ENCODE peak calls at places on chromosomes 5 and 9, in seven cellular contexts. One of them, this sample, is unnamed.

GRCh38 chr9:133118179-133118520 is 2.9 kb downstream of the RALGDS start:
- DNase-seq in esophagus squamous epithelium: no peak
- DNase-seq in skeletal muscle cell: no peak
- DNase-seq in ovary: no peak
- DNase-seq in left ventricle myocardium inferior: no peak
- DNase-seq in GM06990: no peak
- DNase-seq in pancreas: no peak
- DNase-seq in this sample: no peak

GRCh38 chr5:16160706-16161105 is 18.9 kb downstream of the MARCHF11 start:
- DNase-seq in esophagus squamous epithelium: no peak
- DNase-seq in skeletal muscle cell: peak; percentile 13
- DNase-seq in ovary: no peak
- DNase-seq in left ventricle myocardium inferior: no peak
- DNase-seq in GM06990: peak; percentile 7
- DNase-seq in pancreas: peak; percentile 30
- DNase-seq in this sample: no peak

GRCh38 chr5:142803428-142804111 is 33.4 kb downstream of the ARHGAP26 start:
- DNase-seq in esophagus squamous epithelium: peak; percentile 5
- DNase-seq in skeletal muscle cell: peak; percentile 52
- DNase-seq in ovary: no peak
- DNase-seq in left ventricle myocardium inferior: no peak
- DNase-seq in GM06990: no peak
- DNase-seq in pancreas: no peak
- DNase-seq in this sample: peak; percentile 46

GRCh38 chr5:83632874-83633273 is 87.8 kb downstream of the HAPLN1 start:
- DNase-seq in esophagus squamous epithelium: no peak
- DNase-seq in skeletal muscle cell: peak; percentile 62
- DNase-seq in ovary: no peak
- DNase-seq in left ventricle myocardium inferior: no peak
- DNase-seq in GM06990: no peak
- DNase-seq in pancreas: no peak
- DNase-seq in this sample: no peak

GRCh38 chr5:79886940-79887339 is 104.1 kb downstream of the MTX3 start:
- DNase-seq in esophagus squamous epithelium: no peak
- DNase-seq in skeletal muscle cell: no peak
- DNase-seq in ovary: no peak
- DNase-seq in left ventricle myocardium inferior: no peak
- DNase-seq in GM06990: no peak
- DNase-seq in pancreas: no peak
- DNase-seq in this sample: no peak

GRCh38 chr9:91644433-91644832 is 220.8 kb upstream of the NFIL3 start:
- DNase-seq in esophagus squamous epithelium: no peak
- DNase-seq in skeletal muscle cell: no peak
- DNase-seq in ovary: no peak
- DNase-seq in left ventricle myocardium inferior: no peak
- DNase-seq in GM06990: no peak
- DNase-seq in pancreas: no peak
- DNase-seq in this sample: no peak

GRCh38 chr9:1276474-1276873 is 226.3 kb downstream of the DMRT2 start:
- DNase-seq in esophagus squamous epithelium: no peak
- DNase-seq in skeletal muscle cell: no peak
- DNase-seq in ovary: no peak
- DNase-seq in left ventricle myocardium inferior: no peak
- DNase-seq in GM06990: no peak
- DNase-seq in pancreas: no peak
- DNase-seq in this sample: no peak

GRCh38 chr5:161400583-161400982 is 145.9 kb downstream of the GABRB2 start:
- DNase-seq in esophagus squamous epithelium: no peak
- DNase-seq in skeletal muscle cell: no peak
- DNase-seq in ovary: no peak
- DNase-seq in left ventricle myocardium inferior: no peak
- DNase-seq in GM06990: no peak
- DNase-seq in pancreas: peak; percentile 68
- DNase-seq in this sample: no peak

GRCh38 chr9:26458054-26458453 is 434.5 kb downstream of the CAAP1 start:
- DNase-seq in esophagus squamous epithelium: no peak
- DNase-seq in skeletal muscle cell: no peak
- DNase-seq in ovary: no peak
- DNase-seq in left ventricle myocardium inferior: no peak
- DNase-seq in GM06990: no peak
- DNase-seq in pancreas: no peak
- DNase-seq in this sample: no peak

GRCh38 chr5:96220610-96221390 is 212.2 kb downstream of the PCSK1 start:
- DNase-seq in esophagus squamous epithelium: no peak
- DNase-seq in skeletal muscle cell: peak; percentile 58
- DNase-seq in ovary: no peak
- DNase-seq in left ventricle myocardium inferior: no peak
- DNase-seq in GM06990: peak; percentile 27
- DNase-seq in pancreas: no peak
- DNase-seq in this sample: no peak

GRCh38 chr9:77820293-77820954 is 172.3 kb upstream of the GNA14 start:
- DNase-seq in esophagus squamous epithelium: no peak
- DNase-seq in skeletal muscle cell: peak; percentile 53
- DNase-seq in ovary: no peak
- DNase-seq in left ventricle myocardium inferior: no peak
- DNase-seq in GM06990: no peak
- DNase-seq in pancreas: no peak
- DNase-seq in this sample: no peak

GRCh38 chr9:138098116-138098907 is 220.7 kb downstream of the CACNA1B start:
- DNase-seq in esophagus squamous epithelium: no peak
- DNase-seq in skeletal muscle cell: no peak
- DNase-seq in ovary: no peak
- DNase-seq in left ventricle myocardium inferior: no peak
- DNase-seq in GM06990: no peak
- DNase-seq in pancreas: no peak
- DNase-seq in this sample: no peak

GRCh38 chr9:110745656-110746055 is 77.1 kb downstream of the MUSK start:
- DNase-seq in esophagus squamous epithelium: no peak
- DNase-seq in skeletal muscle cell: no peak
- DNase-seq in ovary: no peak
- DNase-seq in left ventricle myocardium inferior: no peak
- DNase-seq in GM06990: no peak
- DNase-seq in pancreas: no peak
- DNase-seq in this sample: no peak

GRCh38 chr9:131029574-131029952 is 20.6 kb downstream of the LAMC3 start:
- DNase-seq in esophagus squamous epithelium: no peak
- DNase-seq in skeletal muscle cell: no peak
- DNase-seq in ovary: no peak
- DNase-seq in left ventricle myocardium inferior: no peak
- DNase-seq in GM06990: no peak
- DNase-seq in pancreas: no peak
- DNase-seq in this sample: no peak

GRCh38 chr9:110255064-110255416 is 1.3 kb downstream of the TXN start:
- DNase-seq in esophagus squamous epithelium: no peak
- DNase-seq in skeletal muscle cell: no peak
- DNase-seq in ovary: no peak
- DNase-seq in left ventricle myocardium inferior: no peak
- DNase-seq in GM06990: peak; percentile 25
- DNase-seq in pancreas: no peak
- DNase-seq in this sample: peak; percentile 54

GRCh38 chr9:4402501-4402900 is 87.8 kb upstream of the SLC1A1 start:
- DNase-seq in esophagus squamous epithelium: no peak
- DNase-seq in skeletal muscle cell: no peak
- DNase-seq in ovary: no peak
- DNase-seq in left ventricle myocardium inferior: no peak
- DNase-seq in GM06990: no peak
- DNase-seq in pancreas: no peak
- DNase-seq in this sample: no peak

GRCh38 chr9:133420392-133420827 is 1.8 kb upstream of the ADAMTS13 start:
- DNase-seq in esophagus squamous epithelium: no peak
- DNase-seq in skeletal muscle cell: no peak
- DNase-seq in ovary: no peak
- DNase-seq in left ventricle myocardium inferior: no peak
- DNase-seq in GM06990: peak; percentile 68
- DNase-seq in pancreas: no peak
- DNase-seq in this sample: no peak

GRCh38 chr9:73689091-73689870 is 537.6 kb downstream of the ANXA1 start:
- DNase-seq in esophagus squamous epithelium: no peak
- DNase-seq in skeletal muscle cell: no peak
- DNase-seq in ovary: no peak
- DNase-seq in left ventricle myocardium inferior: no peak
- DNase-seq in GM06990: no peak
- DNase-seq in pancreas: no peak
- DNase-seq in this sample: no peak

GRCh38 chr5:113212244-113212920 is 222.4 kb downstream of the TSSK1B start:
- DNase-seq in esophagus squamous epithelium: no peak
- DNase-seq in skeletal muscle cell: peak; percentile 66
- DNase-seq in ovary: no peak
- DNase-seq in left ventricle myocardium inferior: peak; percentile 55
- DNase-seq in GM06990: no peak
- DNase-seq in pancreas: no peak
- DNase-seq in this sample: peak; percentile 67

GRCh38 chr5:6732634-6733410 is 19.6 kb downstream of the TENT4A start:
- DNase-seq in esophagus squamous epithelium: no peak
- DNase-seq in skeletal muscle cell: peak; percentile 48
- DNase-seq in ovary: no peak
- DNase-seq in left ventricle myocardium inferior: peak; percentile 36
- DNase-seq in GM06990: no peak
- DNase-seq in pancreas: no peak
- DNase-seq in this sample: peak; percentile 80

GRCh38 chr5:124126504-124127240 is 614.7 kb downstream of the CSNK1G3 start:
- DNase-seq in esophagus squamous epithelium: no peak
- DNase-seq in skeletal muscle cell: no peak
- DNase-seq in ovary: no peak
- DNase-seq in left ventricle myocardium inferior: no peak
- DNase-seq in GM06990: no peak
- DNase-seq in pancreas: no peak
- DNase-seq in this sample: no peak

GRCh38 chr9:22169243-22169642 is 160.1 kb upstream of the CDKN2B start:
- DNase-seq in esophagus squamous epithelium: no peak
- DNase-seq in skeletal muscle cell: peak; percentile 77
- DNase-seq in ovary: no peak
- DNase-seq in left ventricle myocardium inferior: no peak
- DNase-seq in GM06990: no peak
- DNase-seq in pancreas: no peak
- DNase-seq in this sample: no peak

GRCh38 chr5:179269781-179270543 is 75.3 kb downstream of the ADAMTS2 start:
- DNase-seq in esophagus squamous epithelium: no peak
- DNase-seq in skeletal muscle cell: no peak
- DNase-seq in ovary: peak; percentile 39
- DNase-seq in left ventricle myocardium inferior: no peak
- DNase-seq in GM06990: no peak
- DNase-seq in pancreas: peak; percentile 4
- DNase-seq in this sample: no peak

GRCh38 chr9:123757547-123757946 is 172.4 kb downstream of the DENND1A start:
- DNase-seq in esophagus squamous epithelium: no peak
- DNase-seq in skeletal muscle cell: no peak
- DNase-seq in ovary: no peak
- DNase-seq in left ventricle myocardium inferior: no peak
- DNase-seq in GM06990: no peak
- DNase-seq in pancreas: no peak
- DNase-seq in this sample: no peak

GRCh38 chr5:140018517-140018916 is 24.6 kb downstream of the NRG2 start:
- DNase-seq in esophagus squamous epithelium: no peak
- DNase-seq in skeletal muscle cell: no peak
- DNase-seq in ovary: no peak
- DNase-seq in left ventricle myocardium inferior: no peak
- DNase-seq in GM06990: no peak
- DNase-seq in pancreas: no peak
- DNase-seq in this sample: no peak

GRCh38 chr5:66796306-66797292 is 200.4 kb downstream of the MAST4 start:
- DNase-seq in esophagus squamous epithelium: no peak
- DNase-seq in skeletal muscle cell: no peak
- DNase-seq in ovary: no peak
- DNase-seq in left ventricle myocardium inferior: no peak
- DNase-seq in GM06990: no peak
- DNase-seq in pancreas: no peak
- DNase-seq in this sample: no peak

GRCh38 chr9:94867281-94867841 is 140.9 kb downstream of the AOPEP start:
- DNase-seq in esophagus squamous epithelium: no peak
- DNase-seq in skeletal muscle cell: no peak
- DNase-seq in ovary: peak; percentile 48
- DNase-seq in left ventricle myocardium inferior: peak; percentile 62
- DNase-seq in GM06990: no peak
- DNase-seq in pancreas: peak; percentile 80
- DNase-seq in this sample: peak; percentile 82
- H3K4me3 ChIP-seq in esophagus squamous epithelium: peak overlapping the region; percentile 33
- H3K4me3 ChIP-seq in skeletal muscle cell: no peak overlapping the region
- H3K4me3 ChIP-seq in ovary: no peak overlapping the region
- H3K4me3 ChIP-seq in left ventricle myocardium inferior: peak overlapping the region; percentile 37
- H3K4me3 ChIP-seq in GM06990: no peak overlapping the region
- H3K4me3 ChIP-seq in pancreas: no peak overlapping the region
- H3K4me3 ChIP-seq in this sample: peak overlapping the region; percentile 23

DNA sequence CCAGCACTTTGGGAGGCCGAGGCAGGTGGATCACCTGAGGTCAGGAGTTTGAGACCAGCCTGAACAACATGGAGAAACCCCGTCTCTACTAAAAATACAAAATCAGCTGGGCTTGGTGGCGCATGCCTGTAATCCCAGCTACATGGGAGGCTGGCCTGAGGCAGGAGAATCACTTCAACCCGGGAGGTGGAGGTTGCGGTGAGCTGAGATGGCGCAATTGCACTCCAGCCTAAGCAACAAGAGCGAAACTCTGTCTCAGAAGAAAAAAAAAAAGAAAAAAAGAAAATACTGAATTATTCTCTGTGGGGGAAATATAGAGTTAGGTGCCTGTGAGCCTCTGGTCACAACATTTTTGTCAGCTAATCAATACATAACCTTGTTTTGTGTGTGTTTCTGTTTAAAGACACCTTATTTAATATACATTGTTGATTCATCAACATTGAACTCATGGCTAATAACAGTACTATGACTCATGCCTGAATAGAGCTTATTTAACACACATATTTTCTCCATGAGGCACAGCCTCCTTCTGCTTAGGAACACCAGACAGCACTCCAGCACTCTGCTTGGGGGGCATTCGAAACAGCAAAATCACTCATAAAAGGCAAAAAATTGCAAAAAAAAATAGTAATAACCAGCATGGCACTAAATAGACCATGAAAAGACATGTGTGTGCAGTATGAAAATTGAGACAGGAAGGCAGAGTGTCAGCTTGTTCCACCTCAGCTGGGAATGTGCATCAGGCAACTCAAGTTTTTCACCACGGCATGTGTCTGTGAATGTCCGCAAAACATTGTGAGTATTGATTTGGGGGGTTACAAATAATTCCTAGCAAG is at the start of gene IL31RA:
- DNase-seq in esophagus squamous epithelium: no peak
- DNase-seq in skeletal muscle cell: peak; percentile 51
- DNase-seq in ovary: no peak
- DNase-seq in left ventricle myocardium inferior: no peak
- DNase-seq in GM06990: no peak
- DNase-seq in pancreas: no peak
- DNase-seq in this sample: no peak
- H3K4me3 ChIP-seq in esophagus squamous epithelium: no peak within 1 kb of the TSS
- H3K4me3 ChIP-seq in skeletal muscle cell: peak within 1 kb of the TSS; percentile 13
- H3K4me3 ChIP-seq in ovary: no peak within 1 kb of the TSS
- H3K4me3 ChIP-seq in left ventricle myocardium inferior: no peak within 1 kb of the TSS
- H3K4me3 ChIP-seq in GM06990: no peak within 1 kb of the TSS
- H3K4me3 ChIP-seq in pancreas: no peak within 1 kb of the TSS
- H3K4me3 ChIP-seq in this sample: no peak within 1 kb of the TSS

GRCh38 chr5:14109771-14110170 is 33.4 kb upstream of the TRIO start:
- DNase-seq in esophagus squamous epithelium: no peak
- DNase-seq in skeletal muscle cell: no peak
- DNase-seq in ovary: no peak
- DNase-seq in left ventricle myocardium inferior: no peak
- DNase-seq in GM06990: no peak
- DNase-seq in pancreas: no peak
- DNase-seq in this sample: no peak
- H3K4me3 ChIP-seq in esophagus squamous epithelium: no peak overlapping the region
- H3K4me3 ChIP-seq in skeletal muscle cell: no peak overlapping the region
- H3K4me3 ChIP-seq in ovary: no peak overlapping the region
- H3K4me3 ChIP-seq in left ventricle myocardium inferior: no peak overlapping the region
- H3K4me3 ChIP-seq in GM06990: no peak overlapping the region
- H3K4me3 ChIP-seq in pancreas: no peak overlapping the region
- H3K4me3 ChIP-seq in this sample: no peak overlapping the region

GRCh38 chr9:33117306-33117705 is 40.8 kb upstream of the SMU1 start:
- DNase-seq in esophagus squamous epithelium: no peak
- DNase-seq in skeletal muscle cell: no peak
- DNase-seq in ovary: no peak
- DNase-seq in left ventricle myocardium inferior: no peak
- DNase-seq in GM06990: no peak
- DNase-seq in pancreas: no peak
- DNase-seq in this sample: no peak
- H3K4me3 ChIP-seq in esophagus squamous epithelium: no peak overlapping the region
- H3K4me3 ChIP-seq in skeletal muscle cell: no peak overlapping the region
- H3K4me3 ChIP-seq in ovary: no peak overlapping the region
- H3K4me3 ChIP-seq in left ventricle myocardium inferior: no peak overlapping the region
- H3K4me3 ChIP-seq in GM06990: no peak overlapping the region
- H3K4me3 ChIP-seq in pancreas: no peak overlapping the region
- H3K4me3 ChIP-seq in this sample: no peak overlapping the region